ENCODE peak calls at places on chromosome 2, in five cellular contexts. One of them, this sample, is unnamed.

GRCh38 chr2:58973831-58974281 is 732.7 kb upstream of the FANCL start:
- DNase-seq in kidney epithelial cell: no peak
- DNase-seq in cardiac muscle cell: no peak
- DNase-seq in astrocyte of the spinal cord: no peak
- DNase-seq in NB4: no peak
- DNase-seq in this sample: no peak

GRCh38 chr2:61887684-61888303 is 662 bp downstream of the CCT4 start:
- DNase-seq in kidney epithelial cell: no peak
- DNase-seq in cardiac muscle cell: peak
- DNase-seq in astrocyte of the spinal cord: peak
- DNase-seq in NB4: peak
- DNase-seq in this sample: peak

GRCh38 chr2:38601463-38602135 is 1.1 kb downstream of the HNRNPLL start:
- DNase-seq in kidney epithelial cell: no peak
- DNase-seq in cardiac muscle cell: peak
- DNase-seq in astrocyte of the spinal cord: peak
- DNase-seq in NB4: peak
- DNase-seq in this sample: no peak

GRCh38 chr2:235605306-235605998 is 111.6 kb downstream of the AGAP1 start:
- DNase-seq in kidney epithelial cell: peak
- DNase-seq in cardiac muscle cell: peak
- DNase-seq in astrocyte of the spinal cord: peak
- DNase-seq in NB4: peak
- DNase-seq in this sample: peak

GRCh38 chr2:16112251-16112971 is 172.1 kb downstream of the MYCN start:
- DNase-seq in kidney epithelial cell: no peak
- DNase-seq in cardiac muscle cell: no peak
- DNase-seq in astrocyte of the spinal cord: no peak
- DNase-seq in NB4: no peak
- DNase-seq in this sample: no peak

GRCh38 chr2:76870011-76870410 is 652.2 kb downstream of the LRRTM4 start:
- DNase-seq in kidney epithelial cell: no peak
- DNase-seq in cardiac muscle cell: peak
- DNase-seq in astrocyte of the spinal cord: peak
- DNase-seq in NB4: no peak
- DNase-seq in this sample: no peak

GRCh38 chr2:169815849-169816248 is 8.9 kb downstream of the METTL5 start:
- DNase-seq in kidney epithelial cell: peak
- DNase-seq in cardiac muscle cell: peak
- DNase-seq in astrocyte of the spinal cord: peak
- DNase-seq in NB4: peak
- DNase-seq in this sample: no peak

GRCh38 chr2:27102329-27102728 is 15.8 kb downstream of the KHK start:
- DNase-seq in kidney epithelial cell: no peak
- DNase-seq in cardiac muscle cell: no peak
- DNase-seq in astrocyte of the spinal cord: no peak
- DNase-seq in NB4: no peak
- DNase-seq in this sample: no peak

GRCh38 chr2:100941646-100942240 is 60.3 kb upstream of the RPL31 start:
- DNase-seq in kidney epithelial cell: no peak
- DNase-seq in cardiac muscle cell: peak
- DNase-seq in astrocyte of the spinal cord: peak
- DNase-seq in NB4: no peak
- DNase-seq in this sample: no peak

GRCh38 chr2:68266655-68267054 is 14.3 kb upstream of the PPP3R1 start:
- DNase-seq in kidney epithelial cell: no peak
- DNase-seq in cardiac muscle cell: no peak
- DNase-seq in astrocyte of the spinal cord: no peak
- DNase-seq in NB4: no peak
- DNase-seq in this sample: no peak

GRCh38 chr2:73418343-73418742 is 32.7 kb downstream of the ALMS1 start:
- DNase-seq in kidney epithelial cell: no peak
- DNase-seq in cardiac muscle cell: peak
- DNase-seq in astrocyte of the spinal cord: peak
- DNase-seq in NB4: peak
- DNase-seq in this sample: peak

GRCh38 chr2:171393487-171393886 is 40.3 kb downstream of the METTL8 start:
- DNase-seq in kidney epithelial cell: no peak
- DNase-seq in cardiac muscle cell: no peak
- DNase-seq in astrocyte of the spinal cord: no peak
- DNase-seq in NB4: no peak
- DNase-seq in this sample: no peak

GRCh38 chr2:188142088-188142487 is 149.6 kb upstream of the GULP1 start:
- DNase-seq in kidney epithelial cell: no peak
- DNase-seq in cardiac muscle cell: no peak
- DNase-seq in astrocyte of the spinal cord: no peak
- DNase-seq in NB4: no peak
- DNase-seq in this sample: no peak

GRCh38 chr2:136131484-136131960 is 13.6 kb upstream of the CXCR4 start:
- DNase-seq in kidney epithelial cell: no peak
- DNase-seq in cardiac muscle cell: no peak
- DNase-seq in astrocyte of the spinal cord: no peak
- DNase-seq in NB4: no peak
- DNase-seq in this sample: no peak

GRCh38 chr2:177348735-177349693 is 43.6 kb upstream of the AGPS start:
- DNase-seq in kidney epithelial cell: no peak
- DNase-seq in cardiac muscle cell: no peak
- DNase-seq in astrocyte of the spinal cord: no peak
- DNase-seq in NB4: no peak
- DNase-seq in this sample: no peak

GRCh38 chr2:9946076-9946475 is 5.4 kb upstream of the GRHL1 start:
- DNase-seq in kidney epithelial cell: no peak
- DNase-seq in cardiac muscle cell: no peak
- DNase-seq in astrocyte of the spinal cord: no peak
- DNase-seq in NB4: no peak
- DNase-seq in this sample: no peak

DNA sequence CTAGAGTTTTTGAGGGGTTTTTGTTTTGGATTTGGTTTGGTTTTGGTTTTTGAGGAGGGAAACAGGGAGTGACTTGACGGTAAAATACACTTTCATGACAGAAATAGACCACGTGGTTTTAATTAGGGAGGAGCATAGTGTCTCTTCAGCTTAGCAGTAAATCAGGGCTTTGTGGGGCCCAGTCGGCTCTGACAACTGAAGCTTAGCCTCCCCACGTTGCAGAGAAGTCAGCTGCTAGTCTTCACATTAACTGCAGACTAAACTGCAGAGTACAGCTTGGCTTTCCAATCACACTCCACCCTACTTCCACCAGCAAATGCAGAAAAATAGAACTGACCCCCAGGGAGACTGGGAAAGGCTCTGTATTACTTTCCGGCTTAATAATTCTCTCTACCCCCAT is 141.3 kb downstream of the FAM124B start:
- DNase-seq in kidney epithelial cell: no peak
- DNase-seq in cardiac muscle cell: peak
- DNase-seq in astrocyte of the spinal cord: no peak
- DNase-seq in NB4: no peak
- DNase-seq in this sample: peak
- H3K4me3 ChIP-seq in kidney epithelial cell: no peak
- H3K4me3 ChIP-seq in cardiac muscle cell: no peak
- H3K4me3 ChIP-seq in astrocyte of the spinal cord: no peak
- H3K4me3 ChIP-seq in NB4: no peak
- H3K4me3 ChIP-seq in this sample: no peak

GRCh38 chr2:128362186-128362888 is 43.7 kb upstream of the HS6ST1 start:
- DNase-seq in kidney epithelial cell: no peak
- DNase-seq in cardiac muscle cell: no peak
- DNase-seq in astrocyte of the spinal cord: no peak
- DNase-seq in NB4: no peak
- DNase-seq in this sample: no peak
- H3K4me3 ChIP-seq in kidney epithelial cell: no peak
- H3K4me3 ChIP-seq in cardiac muscle cell: no peak
- H3K4me3 ChIP-seq in astrocyte of the spinal cord: no peak
- H3K4me3 ChIP-seq in NB4: no peak
- H3K4me3 ChIP-seq in this sample: no peak

DNA sequence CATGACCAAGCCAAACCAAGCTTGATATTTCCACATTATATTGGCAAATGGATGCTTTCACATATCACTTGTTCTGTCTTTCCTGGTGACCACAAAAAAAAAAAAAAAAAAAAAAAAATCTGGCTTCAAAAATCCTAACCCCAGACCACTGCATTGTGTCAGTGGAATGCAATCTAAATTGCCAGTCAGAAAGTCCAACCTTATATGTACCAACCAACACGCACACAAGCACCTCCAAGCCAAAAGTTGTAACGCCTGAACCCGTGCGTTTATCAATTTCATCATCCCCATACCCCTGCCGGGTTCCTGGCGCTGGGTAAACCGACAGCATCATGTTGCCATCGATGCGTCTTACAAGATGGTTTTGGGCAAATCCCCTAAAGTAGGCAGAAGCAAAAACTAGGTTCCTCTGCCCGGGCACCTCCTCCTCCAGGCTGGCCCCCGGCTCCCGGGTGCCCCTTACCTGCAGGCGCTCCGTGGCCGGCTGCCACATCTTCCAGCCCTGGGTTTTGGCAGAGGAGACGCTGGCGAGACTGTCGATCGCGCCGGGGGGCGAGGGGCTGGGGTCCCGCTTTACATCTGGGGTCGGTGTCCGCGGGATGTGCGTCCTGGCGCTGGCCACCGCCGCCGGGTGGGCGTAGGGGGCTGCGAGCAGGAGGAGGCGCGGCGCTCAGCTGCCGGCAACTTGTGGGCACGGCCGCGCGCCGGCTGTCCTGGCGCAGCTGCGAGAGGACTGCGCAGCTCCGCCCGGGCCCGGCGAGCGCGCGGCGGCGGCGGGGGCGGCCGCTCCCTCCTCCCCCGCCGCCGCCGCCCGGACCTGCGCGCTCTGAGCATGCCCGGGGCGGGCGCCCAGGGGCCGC is at the start of gene PID1:
- DNase-seq in kidney epithelial cell: no peak
- DNase-seq in cardiac muscle cell: peak
- DNase-seq in astrocyte of the spinal cord: peak
- DNase-seq in NB4: no peak
- DNase-seq in this sample: peak
- H3K4me3 ChIP-seq in kidney epithelial cell: peak
- H3K4me3 ChIP-seq in cardiac muscle cell: peak
- H3K4me3 ChIP-seq in astrocyte of the spinal cord: peak
- H3K4me3 ChIP-seq in NB4: no peak
- H3K4me3 ChIP-seq in this sample: peak

GRCh38 chr2:227177592-227178336 is 13.3 kb downstream of the COL4A3 start:
- DNase-seq in kidney epithelial cell: no peak
- DNase-seq in cardiac muscle cell: no peak
- DNase-seq in astrocyte of the spinal cord: no peak
- DNase-seq in NB4: peak
- DNase-seq in this sample: no peak

GRCh38 chr2:227182765-227183164 is 18.3 kb downstream of the COL4A3 start:
- DNase-seq in kidney epithelial cell: no peak
- DNase-seq in cardiac muscle cell: no peak
- DNase-seq in astrocyte of the spinal cord: no peak
- DNase-seq in NB4: no peak
- DNase-seq in this sample: no peak

GRCh38 chr2:227180770-227181169 is 16.3 kb downstream of the COL4A3 start:
- DNase-seq in kidney epithelial cell: no peak
- DNase-seq in cardiac muscle cell: no peak
- DNase-seq in astrocyte of the spinal cord: no peak
- DNase-seq in NB4: no peak
- DNase-seq in this sample: no peak

GRCh38 chr2:227183657-227184367 is 19.4 kb downstream of the COL4A3 start:
- DNase-seq in kidney epithelial cell: peak
- DNase-seq in cardiac muscle cell: peak
- DNase-seq in astrocyte of the spinal cord: no peak
- DNase-seq in NB4: no peak
- DNase-seq in this sample: no peak

DNA sequence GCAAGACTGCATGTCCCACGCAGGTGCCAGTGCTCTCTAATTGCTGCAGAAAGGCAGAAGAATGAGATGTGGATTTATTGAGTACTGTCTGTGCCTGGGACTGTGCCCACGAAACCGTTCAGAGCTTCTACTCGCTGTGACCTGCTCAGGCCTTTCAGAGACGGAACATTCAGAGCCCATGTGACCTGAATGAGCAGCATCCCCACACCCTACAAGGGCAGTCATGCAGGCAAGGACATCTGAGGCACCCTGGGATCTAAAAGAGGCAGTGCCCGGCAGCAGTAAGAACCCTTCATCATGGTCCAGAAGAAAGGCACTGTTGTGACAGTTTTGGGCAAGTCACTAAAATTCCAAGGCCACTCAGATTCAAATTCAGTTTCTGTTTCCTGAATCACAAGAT is 15.9 kb downstream of the COL4A3 start:
- DNase-seq in kidney epithelial cell: no peak
- DNase-seq in cardiac muscle cell: no peak
- DNase-seq in astrocyte of the spinal cord: no peak
- DNase-seq in NB4: no peak
- DNase-seq in this sample: peak
- H3K4me3 ChIP-seq in kidney epithelial cell: no peak
- H3K4me3 ChIP-seq in cardiac muscle cell: no peak
- H3K4me3 ChIP-seq in astrocyte of the spinal cord: no peak
- H3K4me3 ChIP-seq in NB4: no peak
- H3K4me3 ChIP-seq in this sample: no peak

GRCh38 chr2:190060019-190060418 is 2.5 kb downstream of the MSTN start:
- DNase-seq in kidney epithelial cell: no peak
- DNase-seq in cardiac muscle cell: no peak
- DNase-seq in astrocyte of the spinal cord: no peak
- DNase-seq in NB4: no peak
- DNase-seq in this sample: no peak
- H3K4me3 ChIP-seq in kidney epithelial cell: no peak
- H3K4me3 ChIP-seq in cardiac muscle cell: no peak
- H3K4me3 ChIP-seq in astrocyte of the spinal cord: no peak
- H3K4me3 ChIP-seq in NB4: no peak
- H3K4me3 ChIP-seq in this sample: no peak

DNA sequence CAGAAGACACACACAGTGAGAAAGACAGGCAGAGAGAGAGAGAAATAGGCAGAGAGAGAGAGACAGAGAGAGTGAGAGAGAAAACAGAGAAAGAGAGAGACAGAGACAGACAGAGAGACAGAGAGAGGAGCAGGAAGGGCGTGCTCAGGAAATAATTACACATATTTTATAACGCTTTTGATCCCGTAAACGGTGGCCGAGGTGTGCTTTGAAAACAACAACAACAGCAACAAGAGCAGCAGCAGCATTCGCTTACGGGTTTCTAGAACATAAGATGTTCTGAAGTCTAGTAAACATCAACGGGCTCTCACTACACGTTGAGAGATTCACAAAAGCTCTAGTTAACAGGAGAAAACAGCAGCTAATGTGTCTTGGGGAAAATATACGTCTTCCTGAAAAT is 105.6 kb upstream of the ANKRD30BL start:
- DNase-seq in kidney epithelial cell: no peak
- DNase-seq in cardiac muscle cell: peak
- DNase-seq in astrocyte of the spinal cord: no peak
- DNase-seq in NB4: no peak
- DNase-seq in this sample: no peak
- H3K4me3 ChIP-seq in kidney epithelial cell: no peak
- H3K4me3 ChIP-seq in cardiac muscle cell: peak
- H3K4me3 ChIP-seq in astrocyte of the spinal cord: no peak
- H3K4me3 ChIP-seq in NB4: no peak
- H3K4me3 ChIP-seq in this sample: peak

GRCh38 chr2:65944213-65944612 is 490.7 kb upstream of the MEIS1 start:
- DNase-seq in kidney epithelial cell: no peak
- DNase-seq in cardiac muscle cell: no peak
- DNase-seq in astrocyte of the spinal cord: no peak
- DNase-seq in NB4: no peak
- DNase-seq in this sample: no peak
- H3K4me3 ChIP-seq in kidney epithelial cell: no peak
- H3K4me3 ChIP-seq in cardiac muscle cell: no peak
- H3K4me3 ChIP-seq in astrocyte of the spinal cord: no peak
- H3K4me3 ChIP-seq in NB4: no peak
- H3K4me3 ChIP-seq in this sample: no peak